ENCODE peak calls at places on chromosomes 6 and 20, in four cellular contexts. One of them, this sample, is unnamed.

GRCh38 chr6:104789770-104790190 is 69.9 kb downstream of the HACE1 start:
- DNase-seq in heart right ventricle: no peak
- DNase-seq in uterus: no peak
- DNase-seq in pancreas: no peak
- DNase-seq in this sample: no peak

GRCh38 chr20:32249030-32249738 is 28.3 kb upstream of the KIF3B start:
- DNase-seq in heart right ventricle: no peak
- DNase-seq in uterus: no peak
- DNase-seq in pancreas: no peak
- DNase-seq in this sample: no peak

GRCh38 chr6:3750324-3751018 is 1.0 kb downstream of the PXDC1 start:
- DNase-seq in heart right ventricle: peak; percentile 86
- DNase-seq in uterus: peak; percentile 87
- DNase-seq in pancreas: peak; percentile 71
- DNase-seq in this sample: peak; percentile 63

GRCh38 chr6:2266845-2267244 is 21.4 kb upstream of the GMDS start:
- DNase-seq in heart right ventricle: no peak
- DNase-seq in uterus: no peak
- DNase-seq in pancreas: no peak
- DNase-seq in this sample: no peak

GRCh38 chr6:2725999-2726567 is 24.6 kb downstream of the MYLK4 start:
- DNase-seq in heart right ventricle: no peak
- DNase-seq in uterus: no peak
- DNase-seq in pancreas: no peak
- DNase-seq in this sample: no peak

GRCh38 chr6:45965007-45965406 is 50.7 kb downstream of the CLIC5 start:
- DNase-seq in heart right ventricle: no peak
- DNase-seq in uterus: no peak
- DNase-seq in pancreas: no peak
- DNase-seq in this sample: no peak

GRCh38 chr6:158213925-158214674 is 46.0 kb downstream of the GTF2H5 start:
- DNase-seq in heart right ventricle: peak; percentile 43
- DNase-seq in uterus: peak; percentile 43
- DNase-seq in pancreas: peak; percentile 54
- DNase-seq in this sample: peak; percentile 46

GRCh38 chr20:17803765-17804164 is 104.0 kb downstream of the BANF2 start:
- DNase-seq in heart right ventricle: no peak
- DNase-seq in uterus: no peak
- DNase-seq in pancreas: no peak
- DNase-seq in this sample: no peak

GRCh38 chr20:35979528-35979927 is 11.1 kb downstream of the CNBD2 start:
- DNase-seq in heart right ventricle: no peak
- DNase-seq in uterus: no peak
- DNase-seq in pancreas: no peak
- DNase-seq in this sample: no peak

GRCh38 chr6:9851541-9852380 is 563.1 kb downstream of the TFAP2A start:
- DNase-seq in heart right ventricle: no peak
- DNase-seq in uterus: no peak
- DNase-seq in pancreas: no peak
- DNase-seq in this sample: no peak

GRCh38 chr6:42796171-42796570 is 14.3 kb downstream of the BICRAL start:
- DNase-seq in heart right ventricle: no peak
- DNase-seq in uterus: no peak
- DNase-seq in pancreas: no peak
- DNase-seq in this sample: no peak

GRCh38 chr6:130811932-130812331 is 15.3 kb upstream of the SMLR1 start:
- DNase-seq in heart right ventricle: no peak
- DNase-seq in uterus: no peak
- DNase-seq in pancreas: no peak
- DNase-seq in this sample: no peak

GRCh38 chr20:57709823-57710799 is at the start of gene PMEPA1:
- DNase-seq in heart right ventricle: peak; percentile 95
- DNase-seq in uterus: peak; percentile 96
- DNase-seq in pancreas: peak; percentile 96
- DNase-seq in this sample: peak; percentile 76

GRCh38 chr20:48904566-48905321 is 16.8 kb upstream of the ARFGEF2 start:
- DNase-seq in heart right ventricle: peak; percentile 21
- DNase-seq in uterus: peak; percentile 56
- DNase-seq in pancreas: peak; percentile 74
- DNase-seq in this sample: no peak

GRCh38 chr20:20299904-20300303 is 68.0 kb upstream of the INSM1 start:
- DNase-seq in heart right ventricle: no peak
- DNase-seq in uterus: no peak
- DNase-seq in pancreas: no peak
- DNase-seq in this sample: no peak

GRCh38 chr6:110329729-110330436 is 28.3 kb downstream of the METTL24 start:
- DNase-seq in heart right ventricle: no peak
- DNase-seq in uterus: no peak
- DNase-seq in pancreas: peak; percentile 28
- DNase-seq in this sample: no peak

GRCh38 chr20:32506721-32507120 is 78.4 kb downstream of the NOL4L start:
- DNase-seq in heart right ventricle: no peak
- DNase-seq in uterus: no peak
- DNase-seq in pancreas: no peak
- DNase-seq in this sample: no peak

GRCh38 chr6:147078602-147079001 is 125.6 kb upstream of the STXBP5 start:
- DNase-seq in heart right ventricle: no peak
- DNase-seq in uterus: no peak
- DNase-seq in pancreas: no peak
- DNase-seq in this sample: no peak

GRCh38 chr6:82072113-82072512 is 175.4 kb downstream of the IBTK start:
- DNase-seq in heart right ventricle: no peak
- DNase-seq in uterus: no peak
- DNase-seq in pancreas: no peak
- DNase-seq in this sample: no peak

GRCh38 chr6:90197854-90198496 is 98.7 kb downstream of the BACH2 start:
- DNase-seq in heart right ventricle: no peak
- DNase-seq in uterus: no peak
- DNase-seq in pancreas: no peak
- DNase-seq in this sample: no peak

GRCh38 chr20:43584448-43585138 is 6.1 kb upstream of the IFT52 start:
- DNase-seq in heart right ventricle: no peak
- DNase-seq in uterus: no peak
- DNase-seq in pancreas: no peak
- DNase-seq in this sample: no peak

GRCh38 chr20:48695738-48696137 is 132.1 kb downstream of the PREX1 start:
- DNase-seq in heart right ventricle: no peak
- DNase-seq in uterus: no peak
- DNase-seq in pancreas: no peak
- DNase-seq in this sample: no peak

GRCh38 chr20:62723351-62723750 is 14.7 kb downstream of the NTSR1 start:
- DNase-seq in heart right ventricle: no peak
- DNase-seq in uterus: no peak
- DNase-seq in pancreas: peak; percentile 76
- DNase-seq in this sample: no peak

GRCh38 chr20:16485406-16485805 is 87.8 kb downstream of the KIF16B start:
- DNase-seq in heart right ventricle: no peak
- DNase-seq in uterus: no peak
- DNase-seq in pancreas: no peak
- DNase-seq in this sample: no peak

GRCh38 chr6:169266746-169267629 is 13.3 kb upstream of the THBS2 start:
- DNase-seq in heart right ventricle: no peak
- DNase-seq in uterus: no peak
- DNase-seq in pancreas: no peak
- DNase-seq in this sample: no peak

GRCh38 chr20:44284032-44284431 is 27.0 kb downstream of the FITM2 start:
- DNase-seq in heart right ventricle: no peak
- DNase-seq in uterus: no peak
- DNase-seq in pancreas: no peak
- DNase-seq in this sample: no peak

GRCh38 chr6:53429401-53429800 is 80.7 kb upstream of the ELOVL5 start:
- DNase-seq in heart right ventricle: no peak
- DNase-seq in uterus: no peak
- DNase-seq in pancreas: no peak
- DNase-seq in this sample: no peak

GRCh38 chr6:74320076-74320475 is 624.1 kb downstream of the CD109 start:
- DNase-seq in heart right ventricle: no peak
- DNase-seq in uterus: no peak
- DNase-seq in pancreas: no peak
- DNase-seq in this sample: no peak

GRCh38 chr6:28985396-28986164 is 19.5 kb downstream of the ZNF311 start:
- DNase-seq in heart right ventricle: peak; percentile 70
- DNase-seq in uterus: peak; percentile 80
- DNase-seq in pancreas: peak; percentile 86
- DNase-seq in this sample: peak; percentile 34

GRCh38 chr6:152318278-152318677 is 318.9 kb downstream of the SYNE1 start:
- DNase-seq in heart right ventricle: no peak
- DNase-seq in uterus: no peak
- DNase-seq in pancreas: no peak
- DNase-seq in this sample: no peak

GRCh38 chr6:125679651-125680050 is 69.8 kb upstream of the HEY2 start:
- DNase-seq in heart right ventricle: no peak
- DNase-seq in uterus: no peak
- DNase-seq in pancreas: no peak
- DNase-seq in this sample: no peak

GRCh38 chr20:18683839-18684238 is 96.0 kb downstream of the DTD1 start:
- DNase-seq in heart right ventricle: no peak
- DNase-seq in uterus: no peak
- DNase-seq in pancreas: no peak
- DNase-seq in this sample: no peak

GRCh38 chr6:166866839-166867637 is 89.3 kb downstream of the RNASET2 start:
- DNase-seq in heart right ventricle: no peak
- DNase-seq in uterus: no peak
- DNase-seq in pancreas: no peak
- DNase-seq in this sample: no peak

GRCh38 chr20:17161661-17162410 is 65.0 kb upstream of the PCSK2 start:
- DNase-seq in heart right ventricle: no peak
- DNase-seq in uterus: no peak
- DNase-seq in pancreas: no peak
- DNase-seq in this sample: no peak

GRCh38 chr6:14118444-14118843 is 872 bp downstream of the CD83 start:
- DNase-seq in heart right ventricle: no peak
- DNase-seq in uterus: no peak
- DNase-seq in pancreas: no peak
- DNase-seq in this sample: no peak

GRCh38 chr6:14120556-14120955 is 3.0 kb downstream of the CD83 start:
- DNase-seq in heart right ventricle: no peak
- DNase-seq in uterus: no peak
- DNase-seq in pancreas: no peak
- DNase-seq in this sample: no peak

GRCh38 chr6:14118091-14118439 is 493 bp downstream of the CD83 start:
- DNase-seq in heart right ventricle: no peak
- DNase-seq in uterus: no peak
- DNase-seq in pancreas: no peak
- DNase-seq in this sample: no peak

GRCh38 chr6:14119764-14120163 is 2.2 kb downstream of the CD83 start:
- DNase-seq in heart right ventricle: no peak
- DNase-seq in uterus: no peak
- DNase-seq in pancreas: no peak
- DNase-seq in this sample: no peak

DNA sequence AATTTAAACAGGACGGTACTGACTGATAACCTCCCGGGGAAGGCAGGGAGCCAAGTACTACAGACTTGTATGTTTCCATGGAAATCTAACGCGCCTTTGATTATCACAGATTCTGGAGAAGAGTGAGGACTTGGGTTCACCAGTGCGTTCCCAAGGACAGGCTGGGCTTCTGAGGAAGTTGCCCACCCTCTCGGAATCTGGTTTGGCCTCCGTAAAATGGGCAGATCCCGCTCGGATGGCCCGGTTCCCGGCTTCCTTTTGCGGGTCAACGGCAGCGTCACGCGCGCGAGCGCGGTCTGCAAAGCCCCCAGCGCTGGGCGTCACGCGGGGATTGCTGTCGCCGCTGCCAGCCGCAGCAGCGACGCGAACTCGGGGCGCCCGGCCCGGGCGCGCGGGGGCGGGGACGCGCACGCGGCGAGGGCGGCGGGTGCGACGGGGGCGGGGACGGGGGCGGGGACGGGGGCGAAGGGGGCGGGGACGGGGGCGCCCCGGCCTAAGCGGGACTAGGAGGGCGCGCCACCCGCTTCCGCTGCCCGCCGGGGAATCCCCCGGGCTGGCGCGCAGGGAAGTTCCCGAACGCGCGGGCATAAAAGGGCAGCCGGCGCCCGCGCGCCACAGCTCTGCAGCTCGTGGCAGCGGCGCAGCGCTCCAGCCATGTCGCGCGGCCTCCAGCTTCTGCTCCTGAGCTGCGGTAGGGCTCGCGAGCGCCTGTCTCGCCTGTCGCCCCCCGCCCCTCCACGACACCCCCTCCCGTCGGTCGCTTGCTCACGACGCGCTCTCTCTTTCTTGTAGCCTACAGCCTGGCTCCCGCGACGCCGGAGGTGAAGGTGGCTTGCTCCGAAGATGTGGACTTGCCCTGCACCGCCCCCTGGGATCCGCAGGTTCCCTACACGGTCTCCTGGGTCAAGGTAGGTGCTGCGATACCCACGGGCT is at the start of gene CD83:
- DNase-seq in heart right ventricle: peak; percentile 70
- DNase-seq in uterus: peak; percentile 50
- DNase-seq in pancreas: peak; percentile 65
- DNase-seq in this sample: no peak
- H3K27ac ChIP-seq in heart right ventricle: peak within 1 kb of the TSS; percentile 65
- H3K27ac ChIP-seq in uterus: peak within 1 kb of the TSS; percentile 29
- H3K27ac ChIP-seq in pancreas: no peak within 1 kb of the TSS
- H3K27ac ChIP-seq in this sample: peak within 1 kb of the TSS; percentile 8

GRCh38 chr20:3904857-3905256 is 15.7 kb downstream of the PANK2 start:
- DNase-seq in heart right ventricle: no peak
- DNase-seq in uterus: no peak
- DNase-seq in pancreas: no peak
- DNase-seq in this sample: no peak
- H3K27ac ChIP-seq in heart right ventricle: no peak overlapping the region
- H3K27ac ChIP-seq in uterus: no peak overlapping the region
- H3K27ac ChIP-seq in pancreas: no peak overlapping the region
- H3K27ac ChIP-seq in this sample: no peak overlapping the region

GRCh38 chr20:53748821-53749402 is 155.3 kb upstream of the ZNF217 start:
- DNase-seq in heart right ventricle: no peak
- DNase-seq in uterus: no peak
- DNase-seq in pancreas: no peak
- DNase-seq in this sample: no peak
- H3K27ac ChIP-seq in heart right ventricle: no peak overlapping the region
- H3K27ac ChIP-seq in uterus: no peak overlapping the region
- H3K27ac ChIP-seq in pancreas: no peak overlapping the region
- H3K27ac ChIP-seq in this sample: no peak overlapping the region

DNA sequence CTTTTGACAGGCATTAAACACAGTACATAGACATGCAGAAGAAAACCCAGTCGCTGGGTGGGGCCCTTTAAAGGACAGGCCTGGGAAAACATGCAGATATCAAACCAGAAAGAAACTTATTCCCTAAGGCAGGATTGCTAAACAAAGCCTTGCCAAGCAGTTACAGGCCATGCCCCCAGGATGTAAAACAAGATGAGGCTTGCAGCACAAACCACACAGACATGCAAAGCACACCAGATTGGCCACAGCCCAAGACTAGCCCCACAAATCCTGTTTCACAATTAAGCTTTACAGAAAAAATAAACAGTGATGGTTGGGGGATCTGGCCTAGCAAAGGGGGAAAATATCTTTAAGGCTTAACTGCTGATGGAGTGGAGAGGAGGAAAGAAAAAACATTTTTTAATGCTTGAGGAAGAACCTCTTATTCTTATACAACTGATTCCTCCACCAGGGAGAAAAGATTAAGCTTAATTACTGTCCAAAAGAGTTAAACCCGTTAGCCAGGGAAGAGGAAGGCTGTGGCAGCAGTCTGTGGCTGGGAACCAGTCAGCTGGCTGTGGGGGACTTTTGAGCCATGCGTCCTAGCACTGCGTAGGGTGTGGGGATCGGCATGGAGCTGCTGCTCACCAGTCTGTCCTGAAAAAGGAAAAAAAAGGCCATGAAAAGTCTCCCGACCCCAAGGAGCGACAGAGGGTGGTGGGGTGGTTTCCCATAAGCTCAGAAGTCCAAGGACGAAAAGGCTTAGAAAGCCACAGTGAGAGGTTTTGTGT is 28.4 kb downstream of the COL19A1 start:
- DNase-seq in heart right ventricle: no peak
- DNase-seq in uterus: no peak
- DNase-seq in pancreas: no peak
- DNase-seq in this sample: no peak
- H3K27ac ChIP-seq in heart right ventricle: no peak overlapping the region
- H3K27ac ChIP-seq in uterus: no peak overlapping the region
- H3K27ac ChIP-seq in pancreas: no peak overlapping the region
- H3K27ac ChIP-seq in this sample: no peak overlapping the region